ENCODE peak calls at places on chromosomes 5 and 9, in four cellular contexts. Z is lower leg skin, V is right lobe of liver, Y is brain microvascular endothelial cell. J is an unnamed sample.

GRCh38 chr5:177364159-177364962 is 6.6 kb downstream of the RGS14 start:
- DNase-seq in Z (no peak), V (peak), Y (no peak), J (no peak)

GRCh38 chr9:88741335-88741734 is 206.4 kb downstream of the NXNL2 start:
- DNase-seq in Z (no peak), V (no peak), Y (no peak), J (no peak)

GRCh38 chr5:13659391-13659790 is 285.1 kb downstream of the DNAH5 start:
- DNase-seq in Z (no peak), V (no peak), Y (peak), J (no peak)

GRCh38 chr9:79257671-79258410 is 313.9 kb upstream of the TLE4 start:
- DNase-seq in Z (no peak), V (no peak), Y (no peak), J (no peak)

GRCh38 chr5:139597134-139597533 is 36.0 kb downstream of the UBE2D2 start:
- DNase-seq in Z (no peak), V (no peak), Y (no peak), J (no peak)

GRCh38 chr9:101478906-101479305 is 43.3 kb upstream of the ALDOB start:
- DNase-seq in Z (no peak), V (no peak), Y (no peak), J (no peak)

GRCh38 chr5:103375356-103375755 is 116.8 kb downstream of the MACIR start:
- DNase-seq in Z (no peak), V (no peak), Y (peak), J (peak)

GRCh38 chr5:43041669-43042175 is 1.6 kb upstream of the ANXA2R start:
- DNase-seq in Z (peak), V (peak), Y (peak), J (no peak)

GRCh38 chr9:106783121-106783520 is 79.8 kb upstream of the ZNF462 start:
- DNase-seq in Z (no peak), V (no peak), Y (no peak), J (no peak)

GRCh38 chr5:179816401-179817070 is 4.2 kb upstream of the SQSTM1 start:
- DNase-seq in Z (no peak), V (no peak), Y (no peak), J (no peak)

GRCh38 chr5:93126634-93127033 is 454.4 kb downstream of the NR2F1-AS1 start:
- DNase-seq in Z (no peak), V (no peak), Y (no peak), J (no peak)

GRCh38 chr5:149364719-149365118 is 6.9 kb downstream of the PCYOX1L start:
- DNase-seq in Z (peak), V (no peak), Y (no peak), J (no peak)

GRCh38 chr9:72322259-72322658 is 42.7 kb downstream of the ZFAND5 start:
- DNase-seq in Z (no peak), V (no peak), Y (no peak), J (no peak)

GRCh38 chr5:178424141-178424855 is 165.9 kb downstream of the COL23A1 start:
- DNase-seq in Z (peak), V (no peak), Y (no peak), J (no peak)

GRCh38 chr9:135993409-135993742 is 32.2 kb upstream of the UBAC1 start:
- DNase-seq in Z (no peak), V (no peak), Y (no peak), J (no peak)

GRCh38 chr9:121324755-121325154 is 45.3 kb downstream of the STOM start:
- DNase-seq in Z (no peak), V (no peak), Y (no peak), J (no peak)

GRCh38 chr5:51380603-51381207 is 2.5 kb upstream of the ISL1 start:
- DNase-seq in Z (no peak), V (no peak), Y (peak), J (no peak)

GRCh38 chr9:107049825-107050184 is 186.8 kb downstream of the ZNF462 start:
- DNase-seq in Z (no peak), V (no peak), Y (no peak), J (no peak)

GRCh38 chr9:99822596-99823391 is 1.1 kb downstream of the NR4A3 start:
- DNase-seq in Z (peak), V (peak), Y (peak), J (no peak)

GRCh38 chr5:53019320-53019719 is 30.2 kb downstream of the ITGA2 start:
- DNase-seq in Z (no peak), V (no peak), Y (peak), J (no peak)

GRCh38 chr9:87872079-87872624 is 10.5 kb upstream of the SPATA31E1 start:
- DNase-seq in Z (no peak), V (no peak), Y (no peak), J (no peak)

GRCh38 chr5:178432421-178433272 is 157.5 kb downstream of the COL23A1 start:
- DNase-seq in Z (peak), V (no peak), Y (no peak), J (no peak)

GRCh38 chr9:121744002-121744686 is 92.7 kb downstream of the DAB2IP start:
- DNase-seq in Z (no peak), V (peak), Y (peak), J (no peak)

GRCh38 chr5:151155777-151156731 is 1.5 kb downstream of the ANXA6 start:
- DNase-seq in Z (peak), V (peak), Y (peak), J (no peak)

GRCh38 chr5:149959406-149960236 is 937 bp upstream of the SLC26A2 start:
- DNase-seq in Z (no peak), V (no peak), Y (peak), J (no peak)

GRCh38 chr5:97181856-97182545 is 1.0 kb downstream of the RIOK2 start:
- DNase-seq in Z (no peak), V (no peak), Y (no peak), J (no peak)

GRCh38 chr9:79104216-79104615 is 467.5 kb upstream of the TLE4 start:
- DNase-seq in Z (no peak), V (no peak), Y (no peak), J (no peak)

GRCh38 chr5:920321-920720 is 27.6 kb downstream of the TRIP13 start:
- DNase-seq in Z (peak), V (no peak), Y (no peak), J (no peak)

GRCh38 chr5:138213161-138214029 is at the start of gene CDC23:
- DNase-seq in Z (peak), V (peak), Y (peak), J (peak)

GRCh38 chr5:90503596-90503995 is 25.8 kb downstream of the LYSMD3 start:
- DNase-seq in Z (no peak), V (no peak), Y (no peak), J (no peak)

GRCh38 chr5:90386099-90386710 is 23.4 kb downstream of the CETN3 start:
- DNase-seq in Z (no peak), V (no peak), Y (no peak), J (no peak)

GRCh38 chr5:115432691-115433090 is 111.9 kb downstream of the FEM1C start:
- DNase-seq in Z (no peak), V (no peak), Y (no peak), J (no peak)

GRCh38 chr5:11904270-11904906 is at the start of gene CTNND2:
- DNase-seq in Z (no peak), V (peak), Y (no peak), J (no peak)

GRCh38 chr5:50751064-50751657 is 84.7 kb downstream of the PARP8 start:
- DNase-seq in Z (no peak), V (no peak), Y (peak), J (peak)

GRCh38 chr9:127388856-127389238 is 8.1 kb upstream of the SLC2A8 start:
- DNase-seq in Z (no peak), V (no peak), Y (no peak), J (no peak)

GRCh38 chr9:104027295-104027694 is 66.8 kb upstream of the SMC2 start:
- DNase-seq in Z (no peak), V (no peak), Y (no peak), J (no peak)

GRCh38 chr9:133377721-133378216 is 1.6 kb downstream of the STKLD1 start:
- DNase-seq in Z (no peak), V (no peak), Y (peak), J (no peak)

GRCh38 chr5:128493657-128494329 is 44.3 kb downstream of the FBN2 start:
- DNase-seq in Z (no peak), V (no peak), Y (no peak), J (no peak)

GRCh38 chr5:164255598-164256213 is 750.3 kb downstream of the MAT2B start:
- DNase-seq in Z (no peak), V (no peak), Y (no peak), J (no peak)

GRCh38 chr5:164253764-164254163 is 748.3 kb downstream of the MAT2B start:
- DNase-seq in Z (no peak), V (no peak), Y (no peak), J (no peak)

GRCh38 chr5:164256954-164257353 is 751.5 kb downstream of the MAT2B start:
- DNase-seq in Z (no peak), V (no peak), Y (no peak), J (no peak)

GRCh38 chr5:164256351-164256750 is 750.9 kb downstream of the MAT2B start:
- DNase-seq in Z (no peak), V (no peak), Y (no peak), J (no peak)
- H3K4me3 ChIP-seq in Z (no peak), V (no peak), Y (no peak), J (no peak)

GRCh38 chr9:114504341-114505186 is 709 bp downstream of the WHRN start:
- DNase-seq in Z (peak), V (peak), Y (peak), J (no peak)

GRCh38 chr9:114501786-114502682 is 3.2 kb downstream of the WHRN start:
- DNase-seq in Z (no peak), V (no peak), Y (peak), J (no peak)

GRCh38 chr9:114503009-114503408 is 2.3 kb downstream of the WHRN start:
- DNase-seq in Z (no peak), V (no peak), Y (no peak), J (no peak)

GRCh38 chr9:114505187-114506081 is at the start of gene WHRN:
- DNase-seq in Z (peak), V (peak), Y (peak), J (no peak)

GRCh38 chr9:114503522-114504340 is 1.5 kb downstream of the WHRN start:
- DNase-seq in Z (no peak), V (no peak), Y (no peak), J (no peak)
- TF ChIP-seq CTCF in Z (no peak), V (no peak), Y (no peak), J (no peak)

GRCh38 chr5:74786851-74787250 is 19.8 kb downstream of the NSA2 start:
- DNase-seq in Z (no peak), V (no peak), Y (no peak), J (no peak)
- H3K4me3 ChIP-seq in Z (no peak), V (no peak), Y (no peak), J (no peak)

DNA sequence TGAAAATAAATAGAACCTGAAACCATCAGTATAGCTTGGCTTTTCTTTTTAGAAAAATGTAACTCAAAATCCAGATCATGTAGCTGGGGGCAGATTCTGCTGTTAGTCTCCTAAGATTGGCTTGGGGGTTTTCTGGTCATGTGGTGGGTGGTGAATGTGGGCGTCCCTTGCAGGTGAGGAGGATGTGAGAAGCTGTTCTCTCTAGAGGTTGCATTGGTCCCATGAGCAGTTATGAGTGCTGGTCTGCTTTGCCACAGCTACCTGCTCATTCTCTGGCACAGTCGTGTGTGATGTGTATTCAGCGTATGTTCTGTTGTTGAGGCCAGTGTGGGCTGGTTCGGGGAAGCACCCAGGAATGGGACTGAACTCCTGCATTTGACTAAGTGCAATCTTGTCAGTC is 466.8 kb downstream of the DIRAS2 start:
- DNase-seq in Z (no peak), V (no peak), Y (no peak), J (no peak)
- TF ChIP-seq CTCF in Z (no peak), V (no peak), Y (no peak), J (no peak)

GRCh38 chr5:135034963-135035677 is 1.1 kb upstream of the PITX1 start:
- DNase-seq in Z (no peak), V (no peak), Y (no peak), J (no peak)
- H3K4me3 ChIP-seq in Z (no peak), V (no peak), Y (no peak), J (no peak)

DNA sequence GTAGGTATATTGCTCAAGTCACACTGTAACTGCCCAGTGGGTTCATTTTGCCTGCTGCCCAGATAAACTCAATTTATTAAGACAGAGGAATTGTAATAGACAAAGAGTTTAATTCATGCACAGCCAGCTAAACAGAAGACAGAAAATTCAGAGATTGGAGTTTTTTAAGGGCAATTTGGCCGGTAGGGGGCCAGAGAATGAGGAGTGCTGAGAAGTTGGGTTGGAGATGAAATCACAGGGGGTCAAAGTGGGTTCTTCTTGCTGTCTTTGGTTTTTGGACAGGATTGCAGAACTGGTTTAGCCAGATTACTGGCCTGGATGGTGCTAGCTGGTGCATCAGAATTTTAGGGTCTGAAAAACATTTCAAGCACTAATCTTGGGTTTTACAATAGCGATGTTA is 20.7 kb upstream of the IL33 start:
- DNase-seq in Z (no peak), V (no peak), Y (no peak), J (no peak)
- TF ChIP-seq CTCF in Z (no peak), V (no peak), Y (peak), J (peak)

GRCh38 chr5:3564827-3565560 is 30.6 kb upstream of the IRX1 start:
- DNase-seq in Z (no peak), V (no peak), Y (no peak), J (no peak)

GRCh38 chr5:3564136-3564535 is 31.5 kb upstream of the IRX1 start:
- DNase-seq in Z (no peak), V (no peak), Y (no peak), J (no peak)
- H3K4me3 ChIP-seq in Z (no peak), V (no peak), Y (no peak), J (no peak)

GRCh38 chr9:124773473-124774130 is 2.5 kb upstream of the NR6A1 start:
- DNase-seq in Z (no peak), V (no peak), Y (no peak), J (no peak)

GRCh38 chr9:124771867-124772621 is 933 bp upstream of the NR6A1 start:
- DNase-seq in Z (peak), V (peak), Y (peak), J (no peak)

GRCh38 chr9:124769451-124770358 is 1.4 kb downstream of the NR6A1 start:
- DNase-seq in Z (peak), V (peak), Y (no peak), J (no peak)

GRCh38 chr9:124770359-124771020 is 621 bp downstream of the NR6A1 start:
- DNase-seq in Z (peak), V (peak), Y (no peak), J (no peak)

GRCh38 chr9:124771021-124771866 is at the start of gene NR6A1:
- DNase-seq in Z (peak), V (peak), Y (peak), J (peak)
- TF ChIP-seq CTCF in Z (no peak), V (peak), Y (no peak), J (no peak)

GRCh38 chr9:228929-229695 is 14.4 kb downstream of the DOCK8 start:
- DNase-seq in Z (no peak), V (no peak), Y (no peak), J (no peak)

GRCh38 chr9:221989-222776 is 7.5 kb downstream of the DOCK8 start:
- DNase-seq in Z (no peak), V (no peak), Y (no peak), J (no peak)

GRCh38 chr9:227882-228281 is 13.2 kb downstream of the DOCK8 start:
- DNase-seq in Z (no peak), V (no peak), Y (no peak), J (no peak)

GRCh38 chr9:223167-223566 is 8.5 kb downstream of the DOCK8 start:
- DNase-seq in Z (no peak), V (no peak), Y (no peak), J (no peak)

GRCh38 chr9:224540-225520 is 10.2 kb downstream of the DOCK8 start:
- DNase-seq in Z (no peak), V (no peak), Y (no peak), J (no peak)
- H3K4me3 ChIP-seq in Z (no peak), V (no peak), Y (no peak), J (no peak)

DNA sequence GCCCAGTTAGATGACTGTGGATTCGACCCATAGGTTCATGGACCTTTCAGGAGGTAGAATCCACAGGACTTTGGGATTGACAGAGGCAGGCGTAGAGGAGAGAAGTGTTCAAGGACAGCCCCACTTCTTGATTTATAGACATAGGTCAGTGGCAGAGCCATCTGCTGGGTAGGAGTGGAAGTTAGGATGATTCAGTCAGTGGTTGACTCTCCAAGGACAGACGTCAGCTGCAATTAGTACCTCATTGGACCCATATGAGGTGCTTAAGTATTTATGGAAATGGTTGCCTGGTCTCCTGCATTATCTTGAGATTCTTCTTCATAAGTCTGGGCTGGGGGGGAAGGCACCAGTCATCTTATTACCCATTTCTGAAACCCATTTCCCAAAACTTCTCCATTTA is 70.9 kb downstream of the SH3RF2 start:
- DNase-seq in Z (no peak), V (no peak), Y (no peak), J (no peak)
- TF ChIP-seq CTCF in Z (no peak), V (no peak), Y (peak), J (peak)